ENCODE peak calls at places on chromosomes 2 and 18, in eight cellular contexts. P is COR-L47; V is RCC 7860; A is activated T-cell treated with anti-CD3 and anti-CD28 coated beads for 1 hour; S is OCI-LY7; T is activated CD8-positive, alpha-beta memory T cell treated with anti-CD3 and anti-CD28 coated beads for 1 hour; Q is ELR; M is Panc1. E is an unnamed sample.
A peak's percentile ranks its signal among the peaks of the same experiment; 100 is the strongest.

GRCh38 chr2:234917245-234917975 is 34.4 kb upstream of the SH3BP4 start:
- DNase-seq in V (no peak), S (no peak), P (no peak), Q (no peak), A (no peak), T (no peak), M (no peak), E (no peak)

GRCh38 chr2:182867411-182868048 is 1.1 kb upstream of the FRZB start:
- DNase-seq in P (no peak), A (no peak), S (no peak), Q (no peak), T (no peak), V (no peak), M (no peak), E (no peak)

GRCh38 chr18:51390695-51391094 is 193.2 kb upstream of the MEX3C start:
- DNase-seq in V (no peak), A (no peak), T (no peak), P (no peak), S (no peak), Q (no peak), M (no peak), E (no peak)

GRCh38 chr2:237541242-237541641 is 25.1 kb upstream of the PRLH start:
- DNase-seq in Q (no peak), S (no peak), A (no peak), M (no peak), P (no peak), T (no peak), V (no peak), E (no peak)

GRCh38 chr18:8601277-8602032 is 7.8 kb upstream of the RAB12 start:
- DNase-seq in S (peak; percentile 52), V (peak; percentile 60), M (no peak), A (no peak), T (no peak), P (no peak), Q (no peak), E (no peak)

GRCh38 chr2:18971628-18972027 is 382.3 kb upstream of the NT5C1B start:
- DNase-seq in T (no peak), A (no peak), Q (peak; percentile 51), P (no peak), M (no peak), V (no peak), S (no peak), E (no peak)

GRCh38 chr18:39555511-39555910 is 1989.9 kb upstream of the CELF4 start:
- DNase-seq in M (no peak), P (no peak), A (no peak), S (no peak), V (no peak), T (no peak), Q (no peak), E (no peak)

GRCh38 chr2:18154259-18154658 is 275.8 kb downstream of the KCNS3 start:
- DNase-seq in M (no peak), V (peak; percentile 68), P (no peak), S (no peak), A (no peak), T (no peak), Q (peak; percentile 15), E (no peak)

GRCh38 chr2:200110380-200110779 is 155.0 kb downstream of the MAIP1 start:
- DNase-seq in M (no peak), A (no peak), P (no peak), V (no peak), S (no peak), T (no peak), Q (no peak), E (no peak)

GRCh38 chr2:86566158-86566827 is 3.0 kb upstream of the CHMP3 start:
- DNase-seq in A (no peak), T (no peak), V (no peak), Q (no peak), S (no peak), M (no peak), P (no peak), E (no peak)

GRCh38 chr2:158729873-158730620 is 65.1 kb upstream of the DAPL1 start:
- DNase-seq in T (no peak), Q (no peak), A (no peak), P (no peak), M (no peak), V (peak; percentile 90), S (no peak), E (no peak)

GRCh38 chr2:218022851-218023530 is 20.2 kb upstream of the TNS1 start:
- DNase-seq in S (no peak), M (no peak), Q (no peak), V (no peak), P (no peak), A (no peak), T (no peak), E (no peak)

GRCh38 chr2:202171246-202171833 is 67.1 kb downstream of the SUMO1 start:
- DNase-seq in S (no peak), P (no peak), M (no peak), A (no peak), V (no peak), T (no peak), Q (no peak), E (no peak)

GRCh38 chr2:84874381-84875212 is 6.3 kb downstream of the TRABD2A start:
- DNase-seq in Q (no peak), T (no peak), M (no peak), P (no peak), V (no peak), S (no peak), A (no peak), E (no peak)

GRCh38 chr2:31136732-31137131 is 1.5 kb downstream of the GALNT14 start:
- DNase-seq in P (no peak), Q (no peak), T (no peak), V (no peak), M (no peak), A (no peak), S (peak; percentile 52), E (no peak)

GRCh38 chr18:46148810-46149209 is 44.6 kb downstream of the HAUS1 start:
- DNase-seq in T (no peak), V (peak; percentile 50), S (peak; percentile 47), P (peak; percentile 58), A (no peak), M (peak; percentile 55), Q (peak; percentile 82), E (peak; percentile 10)

GRCh38 chr2:237696471-237696870 is 69.1 kb downstream of the LRRFIP1 start:
- DNase-seq in T (no peak), Q (no peak), V (no peak), S (peak; percentile 77), P (no peak), A (no peak), M (no peak), E (no peak)

GRCh38 chr18:24914148-24914525 is 437.8 kb downstream of the ZNF521 start:
- DNase-seq in Q (no peak), M (no peak), S (no peak), P (no peak), V (no peak), A (no peak), T (no peak), E (no peak)

GRCh38 chr2:46780411-46780800 is 135.2 kb downstream of the MCFD2 start:
- DNase-seq in V (no peak), T (no peak), S (no peak), Q (no peak), P (no peak), M (no peak), A (no peak), E (no peak)

GRCh38 chr2:144114761-144115160 is 405.2 kb downstream of the ZEB2 start:
- DNase-seq in S (no peak), M (no peak), A (no peak), T (no peak), Q (peak; percentile 24), P (no peak), V (no peak), E (no peak)

GRCh38 chr18:72637319-72638113 is 93.4 kb upstream of the CBLN2 start:
- DNase-seq in M (no peak), A (no peak), T (no peak), P (no peak), Q (no peak), V (no peak), S (no peak), E (no peak)

GRCh38 chr2:118301248-118301647 is 213.0 kb downstream of the INSIG2 start:
- DNase-seq in M (no peak), T (no peak), V (no peak), Q (no peak), S (no peak), A (no peak), P (no peak), E (no peak)

GRCh38 chr2:134131681-134132486 is 122.0 kb upstream of the MGAT5 start:
- DNase-seq in A (no peak), M (no peak), T (no peak), P (no peak), V (no peak), Q (no peak), S (no peak), E (no peak)

GRCh38 chr18:58682429-58683069 is 11.3 kb downstream of the MALT1 start:
- DNase-seq in Q (peak; percentile 57), P (no peak), S (no peak), A (no peak), M (no peak), T (no peak), V (peak; percentile 90), E (no peak)

GRCh38 chr2:236176417-236176816 is 8.2 kb upstream of the GBX2 start:
- DNase-seq in P (no peak), V (no peak), A (no peak), Q (peak; percentile 49), M (no peak), S (peak; percentile 32), T (no peak), E (no peak)

GRCh38 chr18:13823707-13824395 is at the start of gene MC5R:
- DNase-seq in M (no peak), Q (peak; percentile 45), V (no peak), T (peak; percentile 66), S (peak; percentile 68), A (peak; percentile 63), P (peak; percentile 57), E (peak; percentile 27)

GRCh38 chr2:196314780-196315179 is 143.4 kb upstream of the STK17B start:
- DNase-seq in A (no peak), V (peak; percentile 93), M (peak; percentile 82), S (no peak), P (no peak), T (no peak), Q (peak; percentile 53), E (no peak)

GRCh38 chr18:52569492-52569891 is 229.5 kb downstream of the DCC start:
- DNase-seq in T (no peak), S (no peak), V (no peak), P (no peak), A (no peak), Q (no peak), M (no peak), E (no peak)

GRCh38 chr2:101741775-101742520 is 44.4 kb downstream of the MAP4K4 start:
- DNase-seq in Q (no peak), V (no peak), T (no peak), A (no peak), M (no peak), P (no peak), S (no peak), E (no peak)

GRCh38 chr2:59529738-59530137 is 1023.7 kb downstream of the BCL11A start:
- DNase-seq in M (no peak), S (no peak), V (no peak), T (no peak), Q (no peak), A (no peak), P (no peak), E (no peak)

GRCh38 chr2:96408631-96409542 is 73.3 kb downstream of the NCAPH start:
- DNase-seq in P (no peak), T (no peak), M (no peak), S (peak; percentile 10), Q (peak; percentile 26), A (no peak), V (peak; percentile 90), E (no peak)

GRCh38 chr2:105812180-105813044 is 67.7 kb downstream of the NCK2 start:
- DNase-seq in M (no peak), A (no peak), V (no peak), Q (peak; percentile 7), S (no peak), T (no peak), P (no peak), E (no peak)

GRCh38 chr18:51399491-51400122 is 202.1 kb upstream of the MEX3C start:
- DNase-seq in Q (no peak), S (no peak), A (no peak), M (no peak), T (no peak), P (no peak), V (no peak), E (no peak)

E was measured in effector memory CD4-positive, alpha-beta T cell.